ENCODE peak calls at places on chromosome 2, in ten cellular contexts. One of them, this sample, is unnamed.

GRCh38 chr2:135664623-135665068 is 77.0 kb upstream of the UBXN4 start:
- DNase-seq in GM12878: peak
- DNase-seq in neural progenitor cell: no peak
- DNase-seq in mammary epithelial cell: peak
- DNase-seq in fibroblast of lung: peak
- DNase-seq in MM.1S: peak
- DNase-seq in GM23248: peak
- DNase-seq in K562: no peak
- DNase-seq in A673: no peak
- DNase-seq in PC-3: peak
- DNase-seq in this sample: peak

GRCh38 chr2:44937688-44938240 is 3.7 kb upstream of the SIX3 start:
- DNase-seq in GM12878: no peak
- DNase-seq in neural progenitor cell: peak
- DNase-seq in mammary epithelial cell: no peak
- DNase-seq in fibroblast of lung: peak
- DNase-seq in MM.1S: no peak
- DNase-seq in GM23248: peak
- DNase-seq in K562: no peak
- DNase-seq in A673: peak
- DNase-seq in PC-3: no peak
- DNase-seq in this sample: no peak

GRCh38 chr2:109615637-109616144 is 1.5 kb downstream of the SOWAHC start:
- DNase-seq in GM12878: no peak
- DNase-seq in neural progenitor cell: peak
- DNase-seq in mammary epithelial cell: peak
- DNase-seq in fibroblast of lung: no peak
- DNase-seq in MM.1S: no peak
- DNase-seq in GM23248: no peak
- DNase-seq in K562: no peak
- DNase-seq in A673: no peak
- DNase-seq in PC-3: peak
- DNase-seq in this sample: no peak

GRCh38 chr2:136008205-136008865 is 22.9 kb upstream of the DARS1 start:
- DNase-seq in GM12878: no peak
- DNase-seq in neural progenitor cell: no peak
- DNase-seq in mammary epithelial cell: no peak
- DNase-seq in fibroblast of lung: no peak
- DNase-seq in MM.1S: no peak
- DNase-seq in GM23248: no peak
- DNase-seq in K562: no peak
- DNase-seq in A673: no peak
- DNase-seq in PC-3: no peak
- DNase-seq in this sample: no peak

GRCh38 chr2:71181316-71181715 is 45.6 kb downstream of the PAIP2B start:
- DNase-seq in GM12878: no peak
- DNase-seq in neural progenitor cell: no peak
- DNase-seq in mammary epithelial cell: peak
- DNase-seq in fibroblast of lung: peak
- DNase-seq in MM.1S: no peak
- DNase-seq in GM23248: peak
- DNase-seq in K562: no peak
- DNase-seq in A673: no peak
- DNase-seq in PC-3: peak
- DNase-seq in this sample: no peak

GRCh38 chr2:145682536-145683157 is 1162.7 kb upstream of the ZEB2 start:
- DNase-seq in GM12878: no peak
- DNase-seq in neural progenitor cell: peak
- DNase-seq in mammary epithelial cell: peak
- DNase-seq in fibroblast of lung: peak
- DNase-seq in MM.1S: no peak
- DNase-seq in GM23248: peak
- DNase-seq in K562: no peak
- DNase-seq in A673: peak
- DNase-seq in PC-3: peak
- DNase-seq in this sample: no peak

GRCh38 chr2:159553727-159554126 is 62.6 kb downstream of the BAZ2B start:
- DNase-seq in GM12878: no peak
- DNase-seq in neural progenitor cell: no peak
- DNase-seq in mammary epithelial cell: no peak
- DNase-seq in fibroblast of lung: no peak
- DNase-seq in MM.1S: no peak
- DNase-seq in GM23248: no peak
- DNase-seq in K562: no peak
- DNase-seq in A673: no peak
- DNase-seq in PC-3: no peak
- DNase-seq in this sample: no peak

GRCh38 chr2:25276569-25277465 is 64.9 kb downstream of the DNMT3A start:
- DNase-seq in GM12878: no peak
- DNase-seq in neural progenitor cell: peak
- DNase-seq in mammary epithelial cell: no peak
- DNase-seq in fibroblast of lung: peak
- DNase-seq in MM.1S: peak
- DNase-seq in GM23248: no peak
- DNase-seq in K562: peak
- DNase-seq in A673: no peak
- DNase-seq in PC-3: no peak
- DNase-seq in this sample: no peak

DNA sequence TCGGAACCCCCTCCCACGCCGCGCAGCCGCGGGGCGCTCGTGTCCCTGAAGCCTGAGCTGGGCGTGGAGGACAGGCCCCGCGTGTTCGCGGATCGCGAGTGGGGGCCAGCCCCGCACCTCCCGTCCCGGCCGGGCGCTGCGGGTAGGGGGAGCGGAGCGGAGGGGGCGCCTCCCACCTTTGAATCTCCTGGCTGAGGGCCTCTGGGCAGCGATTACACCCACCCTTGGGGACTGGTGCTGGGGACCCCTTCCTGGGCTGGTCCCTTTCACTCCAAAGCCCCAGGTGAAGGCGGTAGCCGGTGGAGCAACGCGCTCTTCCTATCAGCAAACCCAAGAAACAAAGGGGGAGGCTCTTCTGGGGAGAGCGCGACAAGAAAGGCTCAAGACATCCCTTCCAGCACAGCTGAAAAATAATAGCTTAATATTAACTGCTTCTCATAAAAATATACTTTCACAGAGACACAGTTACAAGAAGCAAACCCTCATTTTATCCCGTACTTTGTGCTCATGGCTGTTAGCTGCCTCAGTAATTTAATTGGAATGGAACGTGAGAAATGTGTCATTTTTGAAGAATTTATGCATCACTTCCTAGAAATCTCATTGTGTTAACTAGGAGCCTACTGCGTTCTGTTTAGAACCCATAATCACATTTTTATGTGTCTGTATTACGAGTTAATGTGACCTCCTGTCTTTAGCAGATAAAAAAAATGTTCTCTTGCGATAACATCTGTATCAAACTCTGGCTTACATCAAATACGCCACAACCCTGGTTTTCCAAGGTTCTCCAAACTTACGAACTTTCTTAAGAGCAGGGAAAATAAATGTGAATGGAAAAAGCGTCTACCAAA is 11.7 kb upstream of the GBX2 start:
- DNase-seq in GM12878: no peak
- DNase-seq in neural progenitor cell: peak
- DNase-seq in mammary epithelial cell: peak
- DNase-seq in fibroblast of lung: peak
- DNase-seq in MM.1S: no peak
- DNase-seq in GM23248: peak
- DNase-seq in K562: no peak
- DNase-seq in A673: peak
- DNase-seq in PC-3: peak
- DNase-seq in this sample: peak
- TF ChIP-seq EZH2 in GM12878: no peak
- TF ChIP-seq EZH2 in neural progenitor cell: peak
- TF ChIP-seq EZH2 in mammary epithelial cell: no peak
- TF ChIP-seq EZH2 in fibroblast of lung: no peak
- TF ChIP-seq EZH2 in MM.1S: no peak
- TF ChIP-seq EZH2 in GM23248: no peak
- TF ChIP-seq EZH2 in K562: no peak
- TF ChIP-seq EZH2 in A673: peak
- TF ChIP-seq EZH2 in PC-3: no peak
- TF ChIP-seq EZH2 in this sample: no peak

GRCh38 chr2:74548285-74548918 is 5.3 kb downstream of the LOXL3 start:
- DNase-seq in GM12878: no peak
- DNase-seq in neural progenitor cell: peak
- DNase-seq in mammary epithelial cell: no peak
- DNase-seq in fibroblast of lung: no peak
- DNase-seq in MM.1S: no peak
- DNase-seq in GM23248: peak
- DNase-seq in K562: peak
- DNase-seq in A673: peak
- DNase-seq in PC-3: no peak
- DNase-seq in this sample: no peak

GRCh38 chr2:74551530-74551929 is 2.2 kb downstream of the LOXL3 start:
- DNase-seq in GM12878: no peak
- DNase-seq in neural progenitor cell: no peak
- DNase-seq in mammary epithelial cell: no peak
- DNase-seq in fibroblast of lung: no peak
- DNase-seq in MM.1S: no peak
- DNase-seq in GM23248: no peak
- DNase-seq in K562: no peak
- DNase-seq in A673: no peak
- DNase-seq in PC-3: no peak
- DNase-seq in this sample: no peak

GRCh38 chr2:74549685-74549971 is 4.1 kb downstream of the LOXL3 start:
- DNase-seq in GM12878: no peak
- DNase-seq in neural progenitor cell: no peak
- DNase-seq in mammary epithelial cell: no peak
- DNase-seq in fibroblast of lung: no peak
- DNase-seq in MM.1S: no peak
- DNase-seq in GM23248: peak
- DNase-seq in K562: no peak
- DNase-seq in A673: no peak
- DNase-seq in PC-3: no peak
- DNase-seq in this sample: no peak

GRCh38 chr2:74550231-74550630 is 3.5 kb downstream of the LOXL3 start:
- DNase-seq in GM12878: no peak
- DNase-seq in neural progenitor cell: no peak
- DNase-seq in mammary epithelial cell: no peak
- DNase-seq in fibroblast of lung: no peak
- DNase-seq in MM.1S: no peak
- DNase-seq in GM23248: no peak
- DNase-seq in K562: no peak
- DNase-seq in A673: no peak
- DNase-seq in PC-3: no peak
- DNase-seq in this sample: no peak

DNA sequence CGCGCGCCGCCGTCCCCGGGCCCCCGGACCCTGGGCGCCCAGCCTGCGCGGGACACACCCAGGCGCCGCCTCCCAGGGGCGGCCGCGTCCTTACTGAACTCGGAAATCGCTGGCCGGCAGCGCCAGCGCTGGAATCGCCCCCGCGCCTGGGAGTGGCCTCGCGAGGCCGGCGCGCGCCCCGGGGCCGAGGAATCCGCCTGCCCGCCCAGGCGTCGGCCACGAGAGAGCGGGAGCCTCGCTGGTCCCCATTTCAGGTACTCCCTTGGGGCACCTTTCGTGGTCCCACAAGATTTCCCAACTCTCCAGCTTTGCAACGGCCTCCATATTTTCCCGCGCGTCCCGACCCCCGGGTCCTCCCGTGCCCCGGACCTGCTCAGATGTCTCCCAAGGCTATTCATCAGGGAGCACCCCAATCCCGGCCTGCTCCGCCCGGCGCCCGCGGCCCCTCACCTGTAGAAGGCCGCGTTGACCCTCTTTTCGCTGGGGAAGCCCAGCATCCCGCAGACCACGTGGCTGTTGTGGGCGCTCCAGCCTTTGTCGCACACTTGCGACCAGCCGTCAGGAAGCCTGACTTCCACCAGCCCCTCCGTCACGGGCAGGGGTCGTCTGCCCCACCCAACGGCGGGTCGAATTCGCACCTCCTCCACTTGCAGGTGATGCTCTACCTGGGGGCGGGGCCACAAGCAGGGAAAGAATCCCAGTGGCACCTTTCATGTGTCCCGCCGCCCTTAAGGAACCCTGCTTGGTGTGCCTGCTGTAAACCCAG is 4.6 kb downstream of the LOXL3 start:
- DNase-seq in GM12878: no peak
- DNase-seq in neural progenitor cell: peak
- DNase-seq in mammary epithelial cell: peak
- DNase-seq in fibroblast of lung: peak
- DNase-seq in MM.1S: no peak
- DNase-seq in GM23248: peak
- DNase-seq in K562: peak
- DNase-seq in A673: peak
- DNase-seq in PC-3: peak
- DNase-seq in this sample: no peak
- TF ChIP-seq EZH2 in GM12878: no peak
- TF ChIP-seq EZH2 in neural progenitor cell: peak
- TF ChIP-seq EZH2 in mammary epithelial cell: no peak
- TF ChIP-seq EZH2 in fibroblast of lung: no peak
- TF ChIP-seq EZH2 in MM.1S: peak
- TF ChIP-seq EZH2 in GM23248: no peak
- TF ChIP-seq EZH2 in K562: no peak
- TF ChIP-seq EZH2 in A673: no peak
- TF ChIP-seq EZH2 in PC-3: no peak
- TF ChIP-seq EZH2 in this sample: no peak

GRCh38 chr2:162839419-162839818 is 852 bp upstream of the KCNH7 start:
- DNase-seq in GM12878: no peak
- DNase-seq in neural progenitor cell: peak
- DNase-seq in mammary epithelial cell: no peak
- DNase-seq in fibroblast of lung: no peak
- DNase-seq in MM.1S: no peak
- DNase-seq in GM23248: no peak
- DNase-seq in K562: no peak
- DNase-seq in A673: no peak
- DNase-seq in PC-3: no peak
- DNase-seq in this sample: no peak
- TF ChIP-seq EZH2 in GM12878: no peak
- TF ChIP-seq EZH2 in neural progenitor cell: no peak
- TF ChIP-seq EZH2 in mammary epithelial cell: peak
- TF ChIP-seq EZH2 in fibroblast of lung: no peak
- TF ChIP-seq EZH2 in MM.1S: no peak
- TF ChIP-seq EZH2 in GM23248: no peak
- TF ChIP-seq EZH2 in K562: no peak
- TF ChIP-seq EZH2 in A673: no peak
- TF ChIP-seq EZH2 in PC-3: no peak
- TF ChIP-seq EZH2 in this sample: no peak

DNA sequence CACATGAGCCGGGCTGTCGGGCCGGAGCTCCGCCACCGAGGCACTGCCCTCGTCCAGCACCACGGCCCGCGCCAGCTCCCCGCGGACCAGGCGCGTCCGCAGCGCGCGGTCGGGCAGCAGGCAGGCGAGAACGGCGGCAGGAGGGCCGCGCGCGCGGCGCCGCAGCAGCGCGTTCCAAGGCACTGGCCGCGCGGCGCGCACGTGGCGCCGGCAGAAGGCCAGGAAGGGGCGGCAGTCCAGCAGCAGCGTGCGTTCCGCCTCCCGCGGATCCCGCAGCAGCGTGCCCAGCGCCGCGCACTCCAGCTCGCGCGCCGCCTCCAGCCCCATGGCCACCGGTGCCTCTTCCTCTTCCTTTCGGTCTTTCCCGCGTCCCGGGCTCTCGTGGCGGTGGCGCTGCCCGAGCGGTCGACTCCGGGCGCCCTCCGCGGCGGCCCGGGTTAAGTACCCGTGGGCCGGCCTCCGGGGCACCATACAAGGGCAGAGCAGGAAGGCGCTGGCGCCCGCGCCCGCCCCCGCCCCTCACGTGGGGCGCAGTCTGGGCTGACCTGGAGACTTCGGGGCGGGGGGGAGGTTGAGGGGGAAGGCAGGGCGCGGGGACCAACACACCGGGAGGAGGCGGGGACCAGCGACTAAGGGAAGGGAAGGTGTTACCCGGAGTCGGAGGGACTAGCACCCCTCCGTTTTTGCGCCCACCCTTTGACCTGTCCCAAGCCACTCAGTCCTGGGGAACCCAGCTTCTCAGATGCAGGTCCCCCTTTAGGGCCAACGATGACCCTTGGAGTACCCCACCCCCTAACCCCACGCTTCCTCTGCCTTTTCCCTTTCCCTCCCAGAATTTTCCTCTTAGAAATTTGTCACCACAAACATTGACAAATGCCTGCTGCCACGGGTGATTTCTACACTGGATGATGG is at the start of gene DUSP2:
- DNase-seq in GM12878: peak
- DNase-seq in neural progenitor cell: peak
- DNase-seq in mammary epithelial cell: peak
- DNase-seq in fibroblast of lung: peak
- DNase-seq in MM.1S: peak
- DNase-seq in GM23248: peak
- DNase-seq in K562: no peak
- DNase-seq in A673: peak
- DNase-seq in PC-3: peak
- DNase-seq in this sample: peak
- TF ChIP-seq EZH2 in GM12878: no peak
- TF ChIP-seq EZH2 in neural progenitor cell: peak
- TF ChIP-seq EZH2 in mammary epithelial cell: no peak
- TF ChIP-seq EZH2 in fibroblast of lung: no peak
- TF ChIP-seq EZH2 in MM.1S: no peak
- TF ChIP-seq EZH2 in GM23248: no peak
- TF ChIP-seq EZH2 in K562: no peak
- TF ChIP-seq EZH2 in A673: no peak
- TF ChIP-seq EZH2 in PC-3: no peak
- TF ChIP-seq EZH2 in this sample: no peak

This sample was measured in astrocyte.